ENCODE peak calls at places on chromosome 22, in seven cellular contexts. A, J, W, F, B, I and Z are unnamed samples.

GRCh38 chr22:33337524-33337923 is 279.3 kb upstream of the SYN3 start:
- DNase-seq in A (no peak), J (no peak), W (no peak), F (no peak), B (no peak), I (peak; percentile 53), Z (no peak)

GRCh38 chr22:32175751-32176644 is 16.9 kb upstream of the C22orf42 start:
- DNase-seq in A (no peak), J (no peak), W (no peak), F (no peak), B (no peak), I (no peak), Z (no peak)

GRCh38 chr22:23072911-23073491 is 2.7 kb downstream of the GNAZ start:
- DNase-seq in A (no peak), J (peak; percentile 19), W (peak; percentile 3), F (no peak), B (peak; percentile 4), I (no peak), Z (peak; percentile 32)

GRCh38 chr22:45671051-45671782 is 417 bp upstream of the ATXN10 start:
- DNase-seq in A (no peak), J (no peak), W (no peak), F (no peak), B (no peak), I (no peak), Z (no peak)

GRCh38 chr22:25076281-25076680 is 123.4 kb upstream of the CRYBB3 start:
- DNase-seq in A (no peak), J (no peak), W (no peak), F (no peak), B (no peak), I (no peak), Z (no peak)

GRCh38 chr22:42299586-42300285 is 29.3 kb upstream of the TCF20 start:
- DNase-seq in A (no peak), J (no peak), W (peak; percentile 48), F (peak; percentile 16), B (no peak), I (no peak), Z (no peak)

GRCh38 chr22:36463783-36464184 is 17.7 kb downstream of the TXN2 start:
- DNase-seq in A (no peak), J (no peak), W (peak; percentile 54), F (no peak), B (no peak), I (no peak), Z (no peak)

GRCh38 chr22:17131686-17132085 is 10.5 kb upstream of the TMEM121B start:
- DNase-seq in A (no peak), J (no peak), W (no peak), F (no peak), B (peak; percentile 38), I (no peak), Z (no peak)

GRCh38 chr22:26545827-26546226 is 33.6 kb upstream of the TFIP11 start:
- DNase-seq in A (no peak), J (no peak), W (no peak), F (no peak), B (no peak), I (no peak), Z (no peak)

GRCh38 chr22:43722444-43722843 is 89.7 kb downstream of the EFCAB6 start:
- DNase-seq in A (no peak), J (no peak), W (no peak), F (no peak), B (no peak), I (no peak), Z (no peak)

GRCh38 chr22:22817468-22818201 is 70.0 kb upstream of the IGLL5 start:
- DNase-seq in A (no peak), J (no peak), W (no peak), F (no peak), B (no peak), I (no peak), Z (no peak)

GRCh38 chr22:22810018-22810427 is 77.6 kb upstream of the IGLL5 start:
- DNase-seq in A (peak; percentile 30), J (no peak), W (peak; percentile 38), F (peak; percentile 45), B (no peak), I (peak; percentile 28), Z (peak; percentile 21)

GRCh38 chr22:29626497-29627195 is 23.2 kb downstream of the NF2 start:
- DNase-seq in A (peak; percentile 91), J (no peak), W (no peak), F (peak; percentile 86), B (peak; percentile 87), I (no peak), Z (peak; percentile 89)

GRCh38 chr22:25062378-25063095 is 110.0 kb downstream of the KIAA1671 start:
- DNase-seq in A (no peak), J (no peak), W (no peak), F (no peak), B (no peak), I (no peak), Z (no peak)

GRCh38 chr22:26656896-26657851 is at the start of gene MIAT:
- DNase-seq in A (peak; percentile 24), J (no peak), W (no peak), F (peak; percentile 10), B (no peak), I (no peak), Z (peak; percentile 21)

GRCh38 chr22:42282252-42282942 is 11.9 kb upstream of the TCF20 start:
- DNase-seq in A (no peak), J (no peak), W (no peak), F (no peak), B (no peak), I (no peak), Z (no peak)

GRCh38 chr22:35099883-35100282 is 33.9 kb downstream of the ISX start:
- DNase-seq in A (no peak), J (no peak), W (no peak), F (no peak), B (no peak), I (no peak), Z (no peak)

GRCh38 chr22:36465232-36466021 is 16.0 kb downstream of the TXN2 start:
- DNase-seq in A (peak; percentile 93), J (peak; percentile 57), W (peak; percentile 75), F (peak; percentile 87), B (peak; percentile 94), I (peak; percentile 78), Z (peak; percentile 94)

GRCh38 chr22:36330655-36331305 is 57.0 kb downstream of the MYH9 start:
- DNase-seq in A (peak; percentile 63), J (no peak), W (peak; percentile 69), F (peak; percentile 70), B (peak; percentile 67), I (peak; percentile 55), Z (no peak)

GRCh38 chr22:41976070-41976901 is 7.0 kb downstream of the SEPTIN3 start:
- DNase-seq in A (no peak), J (no peak), W (peak; percentile 31), F (no peak), B (no peak), I (no peak), Z (peak; percentile 26)

GRCh38 chr22:24421428-24421931 is 5.9 kb upstream of the ADORA2A start:
- DNase-seq in A (no peak), J (no peak), W (no peak), F (no peak), B (no peak), I (no peak), Z (no peak)

GRCh38 chr22:32745251-32745995 is 56.1 kb upstream of the TIMP3 start:
- DNase-seq in A (peak; percentile 55), J (no peak), W (peak; percentile 74), F (peak; percentile 48), B (peak; percentile 59), I (peak; percentile 40), Z (peak; percentile 85)

GRCh38 chr22:40478456-40479125 is 108.2 kb downstream of the SGSM3 start:
- DNase-seq in A (no peak), J (no peak), W (no peak), F (no peak), B (no peak), I (no peak), Z (no peak)

GRCh38 chr22:40479887-40480538 is 109.6 kb downstream of the SGSM3 start:
- DNase-seq in A (peak; percentile 40), J (no peak), W (no peak), F (peak; percentile 53), B (peak; percentile 55), I (no peak), Z (peak; percentile 81)

GRCh38 chr22:40480996-40481395 is 110.6 kb downstream of the SGSM3 start:
- DNase-seq in A (no peak), J (no peak), W (no peak), F (no peak), B (no peak), I (no peak), Z (no peak)

GRCh38 chr22:40477683-40478348 is 107.4 kb downstream of the SGSM3 start:
- DNase-seq in A (no peak), J (no peak), W (no peak), F (no peak), B (no peak), I (no peak), Z (no peak)

GRCh38 chr22:40479126-40479800 is 108.9 kb downstream of the SGSM3 start:
- DNase-seq in A (no peak), J (no peak), W (no peak), F (no peak), B (no peak), I (no peak), Z (no peak)
- TF ChIP-seq CTCF in A (no peak), J (no peak), W (no peak), F (no peak), B (peak; percentile 30), I (no peak), Z (no peak)

GRCh38 chr22:48099251-48099650 is 1336.8 kb downstream of the TBC1D22A start:
- DNase-seq in A (no peak), J (no peak), W (no peak), F (no peak), B (no peak), I (no peak), Z (no peak)
- H3K4me3 ChIP-seq in A (no peak overlapping the region), J (no peak overlapping the region), W (no peak overlapping the region), F (no peak overlapping the region), B (no peak overlapping the region), I (no peak overlapping the region), Z (no peak overlapping the region)

GRCh38 chr22:46894851-46895640 is 132.6 kb downstream of the TBC1D22A start:
- DNase-seq in A (no peak), J (no peak), W (no peak), F (no peak), B (no peak), I (no peak), Z (no peak)
- TF ChIP-seq CTCF in A (no peak), J (no peak), W (no peak), F (no peak), B (no peak), I (no peak), Z (no peak)

DNA sequence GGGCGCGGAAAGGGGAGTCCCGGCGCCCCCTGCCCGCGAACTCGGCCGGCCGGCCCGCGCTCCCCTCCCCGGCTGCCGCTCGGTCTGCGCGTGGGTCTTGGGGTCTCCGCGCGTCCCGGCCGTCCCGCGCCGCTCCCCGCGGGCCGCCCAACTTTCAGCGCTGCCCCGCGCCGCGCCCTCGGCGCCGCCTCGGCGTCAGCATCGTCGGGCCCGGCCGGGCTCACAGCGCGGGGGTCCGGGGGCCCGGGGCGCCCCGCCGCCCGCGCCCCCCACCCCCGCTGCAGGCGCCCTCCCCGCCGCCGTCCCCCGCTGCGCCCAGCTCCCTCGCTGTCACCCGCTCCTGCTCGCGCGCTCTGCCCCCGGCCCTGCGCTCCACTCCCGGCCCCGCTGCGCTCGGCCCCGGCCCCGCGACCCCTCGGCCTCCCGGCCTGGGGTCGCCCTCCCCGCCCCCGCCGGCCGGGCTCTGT is at the start of gene KCNJ4:
- DNase-seq in A (no peak), J (no peak), W (no peak), F (no peak), B (no peak), I (no peak), Z (no peak)
- H3K4me3 ChIP-seq in A (peak within 1 kb of the TSS; percentile 37), J (peak within 1 kb of the TSS; percentile 32), W (peak within 1 kb of the TSS; percentile 70), F (peak within 1 kb of the TSS; percentile 65), B (peak within 1 kb of the TSS; percentile 38), I (peak within 1 kb of the TSS; percentile 12), Z (peak within 1 kb of the TSS; percentile 14)